ENCODE peak calls at places on chromosomes 3 and 15, in four cellular contexts. T is HepG2, J is K562, K is GM12878. A is an unnamed sample.

GRCh38 chr15:29913528-29914135 is 91.4 kb upstream of the TJP1 start:
- DNase-seq in T (no peak), J (no peak), K (no peak), A (no peak)

GRCh38 chr3:14118400-14119165 is 6.1 kb downstream of the CHCHD4 start:
- DNase-seq in T (peak; percentile 93), J (no peak), K (no peak), A (no peak)

GRCh38 chr15:92780816-92781215 is 119.3 kb upstream of the CHD2 start:
- DNase-seq in T (no peak), J (no peak), K (no peak), A (no peak)

GRCh38 chr3:46393554-46394434 is 13.1 kb downstream of the CCR5AS start:
- DNase-seq in T (no peak), J (peak; percentile 57), K (no peak), A (no peak)

GRCh38 chr3:47612178-47612577 is 33.5 kb upstream of the CSPG5 start:
- DNase-seq in T (no peak), J (peak; percentile 9), K (no peak), A (no peak)

GRCh38 chr15:45332694-45333093 is 45.6 kb downstream of the GATM start:
- DNase-seq in T (no peak), J (no peak), K (no peak), A (no peak)

GRCh38 chr3:33402936-33403335 is 37.3 kb downstream of the UBP1 start:
- DNase-seq in T (no peak), J (no peak), K (no peak), A (no peak)

GRCh38 chr15:45550436-45550835 is 27.9 kb upstream of the SLC30A4 start:
- DNase-seq in T (no peak), J (no peak), K (no peak), A (no peak)

GRCh38 chr15:56737791-56738190 is 4.5 kb upstream of the ZNF280D start:
- DNase-seq in T (peak; percentile 56), J (no peak), K (no peak), A (no peak)

GRCh38 chr3:127307918-127308317 is 20.1 kb upstream of the PRR20G start:
- DNase-seq in T (no peak), J (no peak), K (no peak), A (no peak)

GRCh38 chr3:195224156-195224979 is 46.6 kb downstream of the XXYLT1 start:
- DNase-seq in T (no peak), J (no peak), K (no peak), A (no peak)

GRCh38 chr3:49715611-49716121 is 3.8 kb downstream of the AMIGO3 start:
- DNase-seq in T (no peak), J (no peak), K (no peak), A (no peak)

GRCh38 chr3:197356741-197357140 is 58.3 kb upstream of the DLG1 start:
- DNase-seq in T (no peak), J (no peak), K (no peak), A (no peak)

GRCh38 chr3:43062556-43063040 is 43.3 kb downstream of the POMGNT2 start:
- DNase-seq in T (no peak), J (peak; percentile 43), K (no peak), A (no peak)
- TF ChIP-seq BHLHE40 in T (no peak), J (no peak), K (no peak), A (no peak)

DNA sequence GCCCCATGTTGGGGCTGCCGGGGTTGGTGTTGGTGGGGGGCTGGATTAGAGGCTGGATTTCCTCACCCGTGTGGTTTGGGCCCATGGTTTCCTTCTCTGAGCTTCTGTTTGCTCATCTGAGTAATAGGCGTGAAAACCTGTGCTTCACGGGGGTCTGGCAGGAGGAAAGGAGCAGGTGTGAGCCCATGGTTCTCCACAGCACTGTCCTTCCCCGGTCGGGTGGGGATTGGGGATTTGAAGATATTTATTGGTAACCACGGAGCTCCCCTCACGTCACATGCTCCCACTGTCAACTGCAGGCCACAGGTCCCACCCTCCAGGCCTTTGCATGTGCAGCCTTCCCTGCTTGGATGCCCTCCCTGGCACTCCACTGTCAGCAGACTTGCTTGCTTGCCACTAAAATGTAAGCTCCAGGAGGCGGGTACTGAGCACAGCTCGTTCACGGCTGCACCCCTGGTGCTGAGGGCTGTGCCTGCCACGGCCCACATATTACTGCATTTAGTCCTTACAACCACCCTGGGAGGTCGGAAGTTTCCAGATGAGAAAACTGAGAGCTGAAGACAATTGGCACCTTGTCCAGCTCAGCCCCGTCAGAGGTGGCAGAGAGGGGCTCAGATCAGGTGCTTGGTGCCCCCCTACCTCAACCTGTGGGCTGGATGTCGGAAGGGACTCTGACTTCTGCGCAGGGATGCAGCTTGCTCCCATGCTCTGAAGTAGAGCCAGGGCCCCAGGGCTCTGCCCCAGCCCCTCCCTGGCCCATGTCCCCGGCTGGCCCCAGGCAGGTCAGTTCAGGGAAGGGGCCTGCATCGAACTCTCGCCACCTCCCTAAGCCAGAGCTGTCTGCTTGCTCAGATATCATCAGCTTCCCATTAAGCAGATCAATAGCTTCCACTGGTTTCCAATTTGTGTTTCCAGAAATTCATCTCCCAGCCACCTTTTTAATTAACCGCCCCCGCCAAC is 29.4 kb upstream of the IQSEC1 start:
- DNase-seq in T (no peak), J (no peak), K (no peak), A (no peak)
- TF ChIP-seq SP1 in T (no peak), J (no peak), K (no peak), A (no peak)

GRCh38 chr3:132650153-132650552 is 9.5 kb downstream of the ACAD11 start:
- DNase-seq in T (no peak), J (no peak), K (no peak), A (no peak)
- TF ChIP-seq FOXM1 in T (no peak), J (no peak), K (no peak), A (no peak)

DNA sequence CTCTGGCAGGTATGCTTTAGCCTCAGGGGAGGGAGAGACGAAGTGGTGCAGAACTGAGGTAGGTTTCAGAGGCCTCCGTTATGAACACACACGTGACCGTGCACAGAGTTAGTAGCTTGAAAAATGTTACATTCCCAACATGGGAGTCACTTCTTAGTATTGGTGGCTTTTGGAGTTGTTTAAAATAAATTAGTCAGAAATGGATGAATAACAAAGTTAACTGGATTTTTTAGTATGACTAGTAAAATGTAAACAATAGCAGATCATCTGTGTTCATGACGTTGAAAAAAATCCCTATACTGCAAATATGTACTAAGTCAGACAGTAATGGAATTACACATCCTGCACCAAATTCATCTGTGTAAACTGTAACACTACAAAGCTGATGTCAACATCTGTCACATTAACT is 279.6 kb downstream of the KLF13 start:
- DNase-seq in T (no peak), J (no peak), K (no peak), A (no peak)
- TF ChIP-seq BHLHE40 in T (no peak), J (no peak), K (no peak), A (no peak)

DNA sequence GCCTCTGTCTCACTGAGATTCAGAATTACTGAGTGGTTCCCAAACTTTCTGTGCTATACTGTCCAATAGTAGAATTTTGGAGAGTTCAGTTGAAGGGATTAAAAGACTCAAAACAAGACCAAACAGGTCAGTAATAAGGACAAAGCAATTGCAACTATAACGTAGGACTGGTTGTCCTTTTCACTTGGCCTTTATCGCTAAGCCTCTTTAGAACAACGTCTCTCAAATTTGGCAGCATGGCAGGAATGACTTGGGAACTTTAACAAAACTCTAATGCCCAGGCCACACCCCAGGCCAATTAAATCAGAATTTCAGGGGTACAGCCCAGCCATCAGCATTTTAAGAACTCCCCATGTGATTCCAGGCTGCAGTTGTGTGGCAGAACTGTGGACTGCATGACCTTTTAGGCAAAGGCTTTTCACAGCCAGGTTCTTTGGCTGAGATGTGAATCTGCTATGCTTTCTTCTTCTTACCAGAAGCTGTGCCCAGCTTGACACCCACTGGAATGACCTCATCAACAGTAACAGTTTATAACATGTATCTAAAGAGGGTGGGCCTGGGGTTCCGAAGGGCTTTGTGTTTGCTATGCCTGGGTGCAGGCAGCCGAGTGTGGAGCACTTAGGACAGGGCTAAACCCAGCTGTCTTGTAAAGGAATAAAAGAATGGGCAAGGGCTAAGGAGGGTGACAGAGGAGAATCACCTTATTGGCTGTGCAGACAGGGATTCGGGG is 226.2 kb upstream of the PRICKLE2 start:
- DNase-seq in T (no peak), J (no peak), K (no peak), A (no peak)
- TF ChIP-seq SP1 in T (no peak), J (no peak), K (no peak), A (no peak)

GRCh38 chr15:85750319-85750806 is 44.4 kb downstream of the KLHL25 start:
- DNase-seq in T (no peak), J (no peak), K (no peak), A (no peak)
- TF ChIP-seq FOXM1 in T (no peak), J (no peak), K (no peak), A (no peak)

GRCh38 chr3:171776411-171776810 is 33.9 kb downstream of the PLD1 start:
- DNase-seq in T (peak; percentile 36), J (no peak), K (no peak), A (no peak)
- TF ChIP-seq BHLHE40 in T (no peak), J (no peak), K (no peak), A (no peak)

DNA sequence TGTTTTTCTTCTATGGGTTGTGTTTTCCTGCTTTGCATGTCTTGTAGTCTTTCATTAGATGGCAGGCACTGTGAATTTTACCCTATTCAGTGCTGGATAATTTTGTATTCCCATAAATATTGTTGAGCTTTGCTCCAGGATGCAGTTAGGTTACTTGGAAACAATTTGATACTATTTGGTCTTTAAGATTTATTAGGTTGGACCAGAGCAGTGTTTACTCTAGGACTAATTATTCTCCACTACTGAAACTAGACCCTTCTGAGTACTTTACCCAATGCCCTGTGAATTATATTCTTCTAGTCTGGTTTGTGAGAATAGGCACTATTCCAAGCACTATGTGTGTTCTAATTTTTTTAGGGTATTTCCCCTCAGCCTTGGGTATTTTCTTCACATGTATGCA is 37.8 kb upstream of the TASOR start:
- DNase-seq in T (no peak), J (no peak), K (no peak), A (no peak)
- TF ChIP-seq SP1 in T (no peak), J (no peak), K (no peak), A (no peak)

GRCh38 chr3:156665296-156665695 is 9.1 kb upstream of the TIPARP start:
- DNase-seq in T (no peak), J (no peak), K (no peak), A (no peak)
- TF ChIP-seq FOXM1 in T (no peak), J (no peak), K (no peak), A (no peak)